ENCODE peak calls at places on chromosomes 2 and 18, in ten cellular contexts. P is thoracic aorta, W is PC-9, R is psoas muscle, N is A549, G is BJ, Y is GM20000, D is MM.1S, J is adrenal gland, U is GM23338. M is an unnamed sample.

GRCh38 chr2:215799194-215799593 is 214.2 kb downstream of the MREG start:
- DNase-seq in P (no peak), W (no peak), R (no peak), N (no peak), G (no peak), Y (no peak), D (no peak), J (no peak), U (no peak), M (no peak)

GRCh38 chr2:1234731-1235308 is 178.4 kb upstream of the TPO start:
- DNase-seq in P (no peak), W (no peak), R (no peak), N (no peak), G (no peak), Y (no peak), D (no peak), J (no peak), U (no peak), M (no peak)

GRCh38 chr18:48973731-48974130 is 23.0 kb upstream of the SMAD7 start:
- DNase-seq in P (no peak), W (peak), R (no peak), N (no peak), G (no peak), Y (no peak), D (no peak), J (no peak), U (no peak), M (no peak)

GRCh38 chr2:111716901-111717635 is 166.9 kb downstream of the ANAPC1 start:
- DNase-seq in P (no peak), W (no peak), R (no peak), N (no peak), G (no peak), Y (no peak), D (no peak), J (no peak), U (no peak), M (no peak)

GRCh38 chr2:43230481-43230880 is 4.1 kb upstream of the ZFP36L2 start:
- DNase-seq in P (no peak), W (no peak), R (no peak), N (no peak), G (no peak), Y (no peak), D (no peak), J (no peak), U (peak), M (no peak)

GRCh38 chr2:897091-897490 is 53.6 kb upstream of the SNTG2 start:
- DNase-seq in P (no peak), W (no peak), R (no peak), N (no peak), G (no peak), Y (no peak), D (no peak), J (no peak), U (no peak), M (no peak)

GRCh38 chr2:157395811-157396210 is 48.1 kb downstream of the CYTIP start:
- DNase-seq in P (no peak), W (no peak), R (no peak), N (peak), G (no peak), Y (no peak), D (no peak), J (no peak), U (no peak), M (no peak)

GRCh38 chr2:230160112-230160660 is 59.6 kb downstream of the SP110 start:
- DNase-seq in P (no peak), W (peak), R (no peak), N (peak), G (no peak), Y (peak), D (peak), J (peak), U (peak), M (peak)

GRCh38 chr2:54572636-54573531 is 116.8 kb downstream of the SPTBN1 start:
- DNase-seq in P (no peak), W (peak), R (no peak), N (peak), G (no peak), Y (no peak), D (no peak), J (no peak), U (no peak), M (no peak)

GRCh38 chr2:131042161-131042775 is 51.0 kb downstream of the FAM168B start:
- DNase-seq in P (no peak), W (no peak), R (no peak), N (no peak), G (no peak), Y (no peak), D (no peak), J (no peak), U (no peak), M (no peak)

GRCh38 chr2:25685741-25686140 is 12.4 kb upstream of the DTNB start:
- DNase-seq in P (no peak), W (no peak), R (no peak), N (no peak), G (no peak), Y (no peak), D (no peak), J (no peak), U (no peak), M (no peak)

GRCh38 chr2:6917761-6918421 is 679 bp downstream of the RNF144A start:
- DNase-seq in P (no peak), W (no peak), R (peak), N (no peak), G (no peak), Y (no peak), D (no peak), J (no peak), U (peak), M (no peak)

GRCh38 chr2:240271716-240272341 is 131.4 kb upstream of the OTOS start:
- DNase-seq in P (no peak), W (no peak), R (no peak), N (no peak), G (no peak), Y (no peak), D (no peak), J (no peak), U (no peak), M (no peak)

GRCh38 chr2:240269886-240270285 is 129.4 kb upstream of the OTOS start:
- DNase-seq in P (no peak), W (no peak), R (no peak), N (no peak), G (no peak), Y (no peak), D (no peak), J (no peak), U (no peak), M (no peak)

DNA sequence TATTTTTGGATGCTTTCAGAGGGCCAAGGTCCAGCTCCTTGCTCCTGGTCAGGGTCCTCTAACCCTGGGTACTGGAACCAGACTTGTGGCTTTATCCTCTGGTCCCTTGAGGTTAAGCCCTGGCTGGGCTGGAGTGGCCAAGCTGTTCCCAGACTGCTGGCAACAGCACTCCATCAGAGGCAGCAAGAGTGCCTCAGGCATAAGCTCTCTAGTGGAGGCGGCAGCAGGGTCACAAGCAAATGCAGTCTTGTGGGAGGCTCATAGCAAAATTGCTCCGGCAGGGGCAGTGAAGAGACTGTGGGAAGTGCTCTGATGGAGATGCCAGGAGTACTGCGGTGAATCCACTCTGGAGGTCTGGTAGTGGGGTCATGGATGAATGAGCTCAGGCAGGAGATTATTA is 128.9 kb upstream of the OTOS start:
- DNase-seq in P (no peak), W (no peak), R (peak), N (no peak), G (no peak), Y (no peak), D (no peak), J (no peak), U (no peak), M (no peak)
- TF ChIP-seq CTCF in P (no peak), W (no peak), R (no peak), N (no peak), G (no peak), Y (no peak), D (no peak), J (no peak), U (no peak), M (no peak)

DNA sequence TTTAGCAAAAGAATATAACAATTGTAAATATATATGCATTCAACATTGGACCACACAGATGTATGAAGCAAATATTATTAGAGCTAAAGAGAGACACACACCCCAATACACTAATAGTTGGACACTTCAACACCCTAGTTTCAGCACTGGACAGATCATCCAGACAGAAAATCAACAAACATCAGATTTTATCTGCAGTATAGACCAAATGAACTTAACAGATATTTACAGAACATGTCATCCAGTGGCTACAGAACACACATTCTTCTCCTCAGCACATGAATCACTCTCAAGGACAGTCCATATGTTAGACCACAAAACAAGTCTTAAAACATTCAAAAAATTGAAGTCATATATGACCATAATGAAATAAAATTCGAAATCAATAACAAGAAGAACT is 22.1 kb upstream of the EVA1A start:
- DNase-seq in P (no peak), W (no peak), R (no peak), N (no peak), G (no peak), Y (no peak), D (no peak), J (no peak), U (no peak), M (no peak)
- TF ChIP-seq CTCF in P (no peak), W (no peak), R (no peak), N (no peak), G (no peak), Y (no peak), D (no peak), J (no peak), U (no peak), M (no peak)

GRCh38 chr2:208099682-208100081 is 24.6 kb downstream of the CRYGD start:
- DNase-seq in P (no peak), W (no peak), R (no peak), N (no peak), G (no peak), Y (no peak), D (no peak), J (no peak), U (no peak), M (no peak)

GRCh38 chr2:208097801-208098200 is 26.5 kb downstream of the CRYGD start:
- DNase-seq in P (no peak), W (no peak), R (no peak), N (no peak), G (no peak), Y (no peak), D (no peak), J (no peak), U (no peak), M (no peak)

GRCh38 chr2:208103616-208104015 is 20.7 kb downstream of the CRYGD start:
- DNase-seq in P (no peak), W (no peak), R (no peak), N (no peak), G (no peak), Y (no peak), D (no peak), J (no peak), U (peak), M (no peak)

GRCh38 chr2:208098267-208098666 is 26.1 kb downstream of the CRYGD start:
- DNase-seq in P (no peak), W (no peak), R (no peak), N (no peak), G (no peak), Y (no peak), D (no peak), J (no peak), U (no peak), M (no peak)

GRCh38 chr2:208101716-208102631 is 22.4 kb downstream of the CRYGD start:
- DNase-seq in P (no peak), W (peak), R (no peak), N (peak), G (no peak), Y (no peak), D (no peak), J (no peak), U (peak), M (no peak)
- TF ChIP-seq CTCF in P (no peak), W (peak), R (no peak), N (peak), G (no peak), Y (no peak), D (peak), J (peak), U (peak), M (no peak)

DNA sequence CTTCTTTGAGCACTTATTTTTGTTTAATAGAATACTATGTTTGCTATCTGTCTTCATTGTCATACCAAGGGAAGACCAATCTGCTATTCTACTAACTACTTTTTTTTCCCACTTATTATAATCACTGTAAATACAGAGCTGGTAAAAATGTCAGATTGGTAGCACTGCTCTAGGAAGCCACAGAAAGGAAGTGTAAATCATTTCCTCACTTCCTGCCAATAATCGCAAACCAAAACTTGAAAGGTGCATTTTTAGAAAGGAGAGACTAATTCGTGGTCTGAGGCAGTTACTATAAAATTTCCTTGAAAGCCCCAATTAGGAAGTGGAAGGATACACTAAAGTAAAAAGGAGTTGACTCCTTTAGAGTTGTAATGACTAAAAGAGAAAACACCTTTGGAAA is 13.9 kb upstream of the THSD7B start:
- DNase-seq in P (no peak), W (no peak), R (no peak), N (no peak), G (no peak), Y (no peak), D (peak), J (no peak), U (no peak), M (no peak)
- TF ChIP-seq CTCF in P (no peak), W (no peak), R (no peak), N (no peak), G (no peak), Y (no peak), D (no peak), J (no peak), U (no peak), M (no peak)